ENCODE peak calls at places on chromosome 7, in seven cellular contexts. W is psoas muscle, S is fibroblast of lung, B is ovary, I is OCI-LY7, J is left lung, C is NT2/D1. L is an unnamed sample. For H3K9me3, the result is how much of the 10 kb centered on the place peaks cover.

GRCh38 chr7:92831716-92832622 is 4.4 kb downstream of the CDK6 start:
- DNase-seq in J (no peak), W (no peak), S (peak), C (no peak), B (no peak), I (no peak), L (no peak)

GRCh38 chr7:36651404-36651803 is 72.9 kb downstream of the AOAH start:
- DNase-seq in J (no peak), I (no peak), C (no peak), S (peak), W (no peak), B (no peak), L (no peak)

GRCh38 chr7:85730016-85730415 is 543.2 kb upstream of the SEMA3D start:
- DNase-seq in C (no peak), I (no peak), W (no peak), J (no peak), S (no peak), B (no peak), L (no peak)

GRCh38 chr7:113804475-113805130 is 114.2 kb downstream of the PPP1R3A start:
- DNase-seq in B (no peak), S (peak), C (no peak), J (no peak), I (no peak), W (no peak), L (no peak)

GRCh38 chr7:139252451-139252850 is 21.4 kb downstream of the UBN2 start:
- DNase-seq in S (peak), C (no peak), I (no peak), B (no peak), W (no peak), J (no peak), L (no peak)

GRCh38 chr7:115232041-115232440 is 310.1 kb downstream of the MDFIC start:
- DNase-seq in J (no peak), S (peak), B (no peak), I (no peak), C (no peak), W (no peak), L (no peak)

GRCh38 chr7:104397442-104397841 is 69.0 kb downstream of the LHFPL3 start:
- DNase-seq in S (no peak), C (no peak), J (no peak), I (no peak), W (no peak), B (no peak), L (no peak)

GRCh38 chr7:129779602-129780256 is 168.2 kb downstream of the NRF1 start:
- DNase-seq in B (peak), J (no peak), S (no peak), W (no peak), I (peak), C (no peak), L (no peak)

GRCh38 chr7:73999664-74000420 is 28.1 kb upstream of the ELN start:
- DNase-seq in I (no peak), C (no peak), W (peak), J (no peak), S (peak), B (peak), L (no peak)

GRCh38 chr7:4683884-4684565 is 1.9 kb downstream of the FOXK1 start:
- DNase-seq in W (peak), I (peak), B (peak), J (peak), C (no peak), S (peak), L (peak)

GRCh38 chr7:66894463-66895080 is 26.5 kb upstream of the TMEM248 start:
- DNase-seq in B (no peak), C (peak), J (no peak), S (peak), W (no peak), I (no peak), L (no peak)

GRCh38 chr7:135300913-135301765 is 67.5 kb downstream of the STRA8 start:
- DNase-seq in B (no peak), I (no peak), S (peak), J (no peak), W (no peak), C (no peak), L (no peak)

GRCh38 chr7:140918236-140918635 is 6.5 kb downstream of the BRAF start:
- DNase-seq in W (no peak), C (no peak), B (no peak), J (no peak), I (no peak), S (no peak), L (no peak)

GRCh38 chr7:1569016-1569415 is 816 bp downstream of the PSMG3 start:
- DNase-seq in W (no peak), B (no peak), J (no peak), C (no peak), I (no peak), S (peak), L (no peak)

GRCh38 chr7:112089551-112089950 is 116.6 kb downstream of the DOCK4 start:
- DNase-seq in I (no peak), W (no peak), C (no peak), J (peak), B (no peak), S (no peak), L (no peak)

GRCh38 chr7:4880218-4880617 is 3.3 kb downstream of the RADIL start:
- DNase-seq in C (no peak), I (no peak), B (no peak), S (peak), J (peak), W (no peak), L (no peak)

GRCh38 chr7:22394739-22395138 is 37.8 kb upstream of the RAPGEF5 start:
- DNase-seq in S (no peak), J (no peak), I (no peak), W (no peak), B (no peak), C (no peak), L (no peak)

GRCh38 chr7:154186811-154187210 is 134.6 kb downstream of the DPP6 start:
- DNase-seq in S (no peak), J (no peak), B (no peak), I (no peak), C (no peak), W (no peak), L (no peak)

GRCh38 chr7:67803789-67804188 is 807.2 kb downstream of the TYW1 start:
- DNase-seq in J (no peak), S (no peak), B (no peak), I (no peak), C (no peak), W (no peak), L (no peak)

GRCh38 chr7:47326808-47327207 is 255.1 kb downstream of the TNS3 start:
- DNase-seq in J (no peak), W (peak), S (peak), B (peak), I (no peak), C (no peak), L (no peak)

GRCh38 chr7:50379082-50379481 is 71.1 kb downstream of the FIGNL1 start:
- DNase-seq in I (no peak), B (no peak), C (peak), S (no peak), W (no peak), J (no peak), L (no peak)

GRCh38 chr7:111752022-111752582 is 189.8 kb upstream of the IMMP2L start:
- DNase-seq in J (peak), B (peak), I (peak), C (peak), S (peak), W (peak), L (peak)

GRCh38 chr7:116999316-116999715 is 46.0 kb downstream of the ST7 start:
- DNase-seq in I (no peak), C (no peak), B (no peak), W (no peak), S (peak), J (no peak), L (no peak)

GRCh38 chr7:25647007-25647406 is 418.7 kb upstream of the NPVF start:
- DNase-seq in S (no peak), B (no peak), I (no peak), J (no peak), C (no peak), W (no peak), L (no peak)

GRCh38 chr7:1663243-1663642 is 6.8 kb upstream of the ELFN1 start:
- DNase-seq in J (peak), S (no peak), B (peak), W (no peak), I (no peak), C (no peak), L (no peak)

GRCh38 chr7:47326220-47326619 is 255.7 kb downstream of the TNS3 start:
- DNase-seq in B (no peak), C (no peak), W (no peak), I (no peak), J (no peak), S (peak), L (no peak)

GRCh38 chr7:64509583-64509982 is 53.3 kb downstream of the ZNF680 start:
- DNase-seq in J (no peak), B (no peak), C (no peak), I (no peak), S (no peak), W (no peak), L (no peak)
- H3K9me3 ChIP-seq in J (under half), B (under half), C (half or more), I (half or more), S (under half), W (under half), L (under half)

GRCh38 chr7:121271098-121271497 is 57.7 kb upstream of the WNT16 start:
- DNase-seq in S (no peak), I (no peak), J (no peak), W (no peak), C (no peak), B (no peak), L (no peak)

GRCh38 chr7:121266307-121266894 is 62.4 kb upstream of the WNT16 start:
- DNase-seq in B (no peak), W (no peak), J (no peak), C (no peak), S (no peak), I (no peak), L (no peak)

GRCh38 chr7:121267612-121268011 is 61.2 kb upstream of the WNT16 start:
- DNase-seq in W (no peak), I (no peak), S (no peak), B (no peak), C (no peak), J (no peak), L (no peak)

GRCh38 chr7:121271916-121272315 is 56.9 kb upstream of the WNT16 start:
- DNase-seq in I (no peak), S (no peak), J (no peak), C (no peak), W (no peak), B (no peak), L (no peak)

DNA sequence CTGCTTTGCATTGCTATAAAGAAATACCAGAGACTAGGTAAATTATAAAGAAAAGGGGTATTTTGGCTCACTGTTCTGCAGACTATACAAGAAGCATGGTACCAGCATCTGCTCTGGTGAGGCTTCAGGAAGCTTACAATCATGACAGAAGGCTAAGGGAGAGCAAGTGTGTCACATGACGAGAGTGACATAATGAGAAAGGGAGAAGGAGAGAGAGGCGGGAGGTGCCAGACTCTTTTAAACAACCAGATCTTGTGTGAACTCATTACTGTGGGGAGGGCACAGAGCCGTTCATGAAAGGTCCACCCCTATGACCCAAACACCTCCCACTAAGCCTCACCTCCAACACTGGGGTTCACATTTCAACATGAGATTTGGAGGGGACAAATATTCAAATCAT is 59.0 kb upstream of the WNT16 start:
- DNase-seq in I (no peak), C (no peak), B (no peak), W (no peak), S (no peak), J (no peak), L (no peak)
- H3K9me3 ChIP-seq in I (under half), C (under half), B (under half), W (under half), S (under half), J (under half), L (under half)

GRCh38 chr7:155948423-155948822 is 136.2 kb upstream of the SHH start:
- DNase-seq in C (no peak), J (no peak), B (no peak), I (no peak), W (no peak), S (no peak), L (no peak)
- H3K9me3 ChIP-seq in C (under half), J (under half), B (under half), I (under half), W (under half), S (under half), L (under half)

GRCh38 chr7:56206420-56206819 is 90.2 kb upstream of the NUPR2 start:
- DNase-seq in B (no peak), J (no peak), I (no peak), S (no peak), W (no peak), C (no peak), L (no peak)
- H3K9me3 ChIP-seq in B (under half), J (under half), I (under half), S (under half), W (under half), C (under half), L (under half)

GRCh38 chr7:9900339-9900738 is 1073.3 kb upstream of the PHF14 start:
- DNase-seq in W (no peak), I (no peak), S (no peak), B (no peak), J (no peak), C (no peak), L (no peak)
- H3K9me3 ChIP-seq in W (under half), I (under half), S (under half), B (under half), J (under half), C (under half), L (under half)

DNA sequence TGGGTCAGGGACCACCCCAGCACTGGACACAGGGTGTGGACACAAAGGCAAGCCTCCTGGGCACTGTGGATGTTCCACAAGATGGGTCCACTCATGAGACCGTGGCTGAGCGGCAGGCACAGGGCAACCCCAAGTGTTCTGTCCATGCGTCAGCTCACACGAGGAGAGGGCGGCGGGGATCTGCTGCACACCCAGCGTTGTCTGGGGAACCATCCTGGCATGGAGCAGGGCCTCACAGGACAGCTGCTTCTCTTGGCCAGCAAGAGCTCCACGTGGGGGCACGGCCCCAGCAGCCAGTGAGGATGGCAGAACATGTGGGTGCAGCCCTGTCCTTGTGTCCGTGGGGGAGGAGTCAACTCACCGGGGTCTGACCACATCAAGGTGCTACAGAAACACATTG is 195.4 kb downstream of the PTPRN2 start:
- DNase-seq in W (no peak), I (no peak), C (no peak), B (no peak), S (no peak), J (no peak), L (no peak)
- H3K9me3 ChIP-seq in W (under half), I (under half), C (under half), B (under half), S (under half), J (under half), L (under half)